ENCODE peak calls at places on chromosome X, in seven cellular contexts. H, J, W, F, A, S and L are unnamed samples.

GRCh38 chrX:10633722-10634121 is 13.3 kb upstream of the MID1 start:
- DNase-seq in J (peak), S (peak), W (no peak), H (no peak), F (peak), A (peak), L (no peak)

GRCh38 chrX:147828719-147829118 is 83.0 kb upstream of the FMR1 start:
- DNase-seq in A (no peak), J (no peak), S (no peak), W (no peak), F (no peak), H (no peak), L (no peak)

GRCh38 chrX:18809641-18810040 is 102.2 kb downstream of the PPEF1 start:
- DNase-seq in J (no peak), W (no peak), F (no peak), S (no peak), H (no peak), A (no peak), L (no peak)

GRCh38 chrX:135982860-135983259 is 2.4 kb upstream of the SLC9A6 start:
- DNase-seq in J (no peak), W (no peak), F (no peak), H (no peak), S (no peak), A (no peak), L (no peak)

GRCh38 chrX:54824722-54825121 is 17.2 kb downstream of the MAGED2 start:
- DNase-seq in F (no peak), J (no peak), W (no peak), H (no peak), A (no peak), S (no peak), L (no peak)

GRCh38 chrX:119150163-119151135 is 22.8 kb upstream of the KIAA1210 start:
- DNase-seq in A (no peak), H (peak), J (no peak), W (no peak), S (no peak), F (no peak), L (no peak)

GRCh38 chrX:21885568-21885967 is 29.8 kb downstream of the YY2 start:
- DNase-seq in F (no peak), W (no peak), H (no peak), S (no peak), A (no peak), J (no peak), L (no peak)

GRCh38 chrX:22164770-22165388 is 107.8 kb upstream of the CBLL2 start:
- DNase-seq in H (no peak), J (no peak), A (no peak), S (no peak), F (no peak), W (no peak), L (no peak)

GRCh38 chrX:133610056-133610455 is 194.8 kb upstream of the GPC4 start:
- DNase-seq in F (no peak), J (no peak), W (no peak), A (no peak), H (no peak), S (no peak), L (no peak)

GRCh38 chrX:2547746-2548145 is 47.0 kb upstream of the DHRSX start:
- DNase-seq in A (no peak), W (no peak), F (no peak), J (no peak), S (no peak), H (no peak), L (no peak)

GRCh38 chrX:54495814-54496516 is at the start of gene FGD1:
- DNase-seq in W (peak), S (peak), J (peak), H (peak), F (peak), A (no peak), L (peak)

GRCh38 chrX:3717742-3718420 is 4.4 kb upstream of the PRKX start:
- DNase-seq in J (no peak), H (no peak), S (no peak), A (no peak), F (no peak), W (no peak), L (no peak)

GRCh38 chrX:83845397-83845796 is 15.5 kb upstream of the CYLC1 start:
- DNase-seq in F (peak), S (no peak), J (peak), W (no peak), H (peak), A (peak), L (peak)

GRCh38 chrX:72306851-72307645 is 1.3 kb upstream of the CITED1 start:
- DNase-seq in F (peak), H (peak), A (peak), S (peak), J (peak), W (no peak), L (peak)

GRCh38 chrX:103177561-103177960 is 37.3 kb upstream of the BEX4 start:
- DNase-seq in A (no peak), W (no peak), H (no peak), S (no peak), J (no peak), F (no peak), L (no peak)

GRCh38 chrX:22800360-22800759 is 199.4 kb upstream of the DDX53 start:
- DNase-seq in F (no peak), J (peak), A (no peak), H (no peak), W (no peak), S (peak), L (peak)

GRCh38 chrX:37786666-37787337 is 6.9 kb downstream of the CYBB start:
- DNase-seq in W (no peak), H (no peak), A (no peak), J (no peak), S (no peak), F (no peak), L (no peak)

GRCh38 chrX:122046815-122047214 is 999.4 kb downstream of the GLUD2 start:
- DNase-seq in F (no peak), H (no peak), J (no peak), S (no peak), A (no peak), W (no peak), L (no peak)

GRCh38 chrX:81876437-81876836 is 674.5 kb downstream of the SH3BGRL start:
- DNase-seq in W (no peak), F (no peak), H (no peak), J (no peak), A (no peak), S (no peak), L (no peak)

GRCh38 chrX:54066841-54067240 is 22.6 kb upstream of the PHF8 start:
- DNase-seq in H (no peak), F (no peak), J (no peak), S (no peak), A (no peak), W (no peak), L (no peak)

GRCh38 chrX:56503941-56504673 is 59.3 kb upstream of the UBQLN2 start:
- DNase-seq in F (no peak), A (no peak), W (no peak), H (peak), S (no peak), J (no peak), L (no peak)

GRCh38 chrX:151970661-151971060 is 3.8 kb downstream of the GABRE start:
- DNase-seq in A (no peak), J (peak), H (no peak), F (peak), S (peak), W (no peak), L (no peak)

GRCh38 chrX:77668391-77669237 is 117.4 kb downstream of the ATRX start:
- DNase-seq in A (no peak), S (no peak), J (no peak), F (peak), W (no peak), H (no peak), L (no peak)

GRCh38 chrX:21883258-21883657 is 27.5 kb downstream of the YY2 start:
- DNase-seq in J (peak), W (no peak), S (peak), A (no peak), F (no peak), H (peak), L (no peak)

GRCh38 chrX:68090266-68090665 is 343.0 kb downstream of the OPHN1 start:
- DNase-seq in W (no peak), H (no peak), A (no peak), S (no peak), F (no peak), J (no peak), L (no peak)

GRCh38 chrX:132749406-132749805 is 209.0 kb downstream of the HS6ST2 start:
- DNase-seq in J (no peak), S (no peak), F (no peak), A (no peak), W (no peak), H (no peak), L (no peak)

GRCh38 chrX:46325312-46325877 is 219.8 kb downstream of the ZNF674 start:
- DNase-seq in W (no peak), S (no peak), A (peak), F (peak), J (peak), H (no peak), L (no peak)

GRCh38 chrX:96692454-96692853 is 7.8 kb downstream of the DIAPH2 start:
- DNase-seq in S (no peak), F (no peak), J (no peak), A (no peak), W (no peak), H (no peak), L (no peak)

GRCh38 chrX:135421537-135421931 is 210 bp upstream of the SMIM10L2A start:
- DNase-seq in S (peak), A (peak), F (peak), H (peak), W (peak), J (peak), L (peak)

GRCh38 chrX:151697537-151697936 is 2.3 kb downstream of the PRRG3 start:
- DNase-seq in W (no peak), F (no peak), S (peak), H (no peak), A (no peak), J (no peak), L (no peak)

DNA sequence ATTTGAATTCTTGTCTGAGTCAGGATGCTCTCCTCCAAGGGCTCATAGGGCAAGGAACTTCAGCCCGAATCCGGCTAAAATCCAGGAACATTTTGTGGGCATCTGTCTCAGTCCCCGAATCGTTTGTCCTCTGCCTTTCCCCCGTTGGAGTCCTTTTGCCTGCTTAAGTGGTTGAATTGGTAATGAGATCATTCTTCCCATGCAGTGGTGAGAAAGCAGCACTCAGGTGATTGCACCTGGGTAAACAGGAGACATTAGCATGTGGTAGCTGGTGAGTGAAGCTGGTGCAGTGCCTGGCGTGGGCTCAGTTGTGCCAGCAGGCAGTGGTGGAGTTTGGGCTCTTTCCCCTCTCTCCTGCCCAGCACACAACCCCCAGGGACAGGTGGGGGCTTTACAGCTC is 61.9 kb upstream of the MTM1 start:
- DNase-seq in S (no peak), A (no peak), J (no peak), W (no peak), F (no peak), H (no peak), L (no peak)
- TF ChIP-seq POLR2A in S (no peak), A (no peak), J (no peak), W (no peak), F (no peak), H (no peak), L (no peak)

GRCh38 chrX:129798888-129799287 is 19.1 kb downstream of the SASH3 start:
- DNase-seq in F (no peak), A (no peak), H (no peak), S (no peak), W (no peak), J (no peak), L (no peak)
- TF ChIP-seq POLR2A in F (no peak), A (no peak), H (no peak), S (no peak), W (no peak), J (no peak), L (no peak)

GRCh38 chrX:44871114-44871645 is 1.8 kb upstream of the KDM6A start:
- DNase-seq in A (no peak), W (no peak), H (peak), S (no peak), F (no peak), J (peak), L (peak)

GRCh38 chrX:44872817-44873414 is at the start of gene KDM6A:
- DNase-seq in A (peak), J (peak), F (peak), H (peak), W (peak), S (peak), L (peak)

GRCh38 chrX:44874481-44875184 is 1.6 kb downstream of the KDM6A start:
- DNase-seq in W (no peak), S (peak), J (peak), H (peak), A (no peak), F (peak), L (peak)

GRCh38 chrX:44873415-44874270 is 655 bp downstream of the KDM6A start:
- DNase-seq in H (peak), J (peak), S (peak), A (no peak), W (no peak), F (no peak), L (peak)

GRCh38 chrX:44872319-44872816 is 620 bp upstream of the KDM6A start:
- DNase-seq in W (no peak), H (peak), J (peak), S (peak), F (peak), A (no peak), L (peak)
- TF ChIP-seq POLR2A in W (peak), H (no peak), J (no peak), S (no peak), F (peak), A (no peak), L (peak)

GRCh38 chrX:17375631-17376380 is 806 bp downstream of the NHS start:
- DNase-seq in H (peak), J (peak), A (no peak), S (no peak), W (no peak), F (peak), L (no peak)

GRCh38 chrX:17375361-17375630 is 296 bp downstream of the NHS start:
- DNase-seq in W (no peak), S (no peak), J (no peak), F (peak), H (no peak), A (no peak), L (no peak)

GRCh38 chrX:17373337-17373736 is 1.7 kb upstream of the NHS start:
- DNase-seq in W (no peak), S (no peak), H (no peak), A (no peak), F (no peak), J (no peak), L (no peak)

GRCh38 chrX:17376381-17377046 is 1.5 kb downstream of the NHS start:
- DNase-seq in H (peak), W (no peak), S (peak), J (peak), A (no peak), F (peak), L (no peak)

GRCh38 chrX:17374619-17375360 is at the start of gene NHS:
- DNase-seq in S (peak), A (peak), W (no peak), J (peak), H (peak), F (peak), L (peak)
- TF ChIP-seq POLR2A in S (no peak), A (peak), W (no peak), J (peak), H (no peak), F (no peak), L (no peak)

GRCh38 chrX:39950035-39950688 is 147.6 kb downstream of the BCOR start:
- DNase-seq in A (no peak), F (no peak), S (no peak), H (no peak), J (no peak), W (no peak), L (no peak)

GRCh38 chrX:39956803-39957394 is 140.9 kb downstream of the BCOR start:
- DNase-seq in S (no peak), W (no peak), A (no peak), J (no peak), F (no peak), H (no peak), L (no peak)

GRCh38 chrX:39953027-39953426 is 144.7 kb downstream of the BCOR start:
- DNase-seq in S (no peak), A (no peak), H (no peak), J (no peak), W (no peak), F (no peak), L (no peak)

GRCh38 chrX:39955621-39956020 is 142.1 kb downstream of the BCOR start:
- DNase-seq in F (no peak), S (no peak), J (no peak), W (no peak), H (no peak), A (no peak), L (no peak)

DNA sequence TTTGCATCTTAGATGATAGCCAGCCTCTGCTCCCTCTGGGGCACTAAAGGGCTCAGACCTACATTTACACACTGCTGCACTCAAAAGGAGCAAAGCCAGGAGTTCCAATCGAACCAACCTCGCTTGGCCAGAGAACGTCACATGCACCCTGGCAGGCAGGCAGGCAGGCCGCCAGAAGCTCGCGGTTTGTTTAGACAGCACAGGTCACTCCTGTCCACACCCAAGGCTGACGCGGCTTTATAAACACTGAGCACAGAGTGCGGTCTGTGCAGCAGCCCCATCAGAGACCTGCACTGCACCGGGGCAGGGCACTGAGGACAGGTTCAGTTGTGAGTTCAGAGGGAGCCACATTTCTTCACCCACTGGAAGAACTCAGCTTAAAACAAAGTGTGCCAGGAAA is 143.9 kb downstream of the BCOR start:
- DNase-seq in A (peak), S (peak), W (no peak), J (peak), H (no peak), F (peak), L (no peak)
- TF ChIP-seq POLR2A in A (no peak), S (no peak), W (no peak), J (no peak), H (no peak), F (no peak), L (no peak)

GRCh38 chrX:12978205-12979010 is 3.5 kb downstream of the TMSB4X start:
- DNase-seq in W (no peak), J (peak), H (peak), A (no peak), F (no peak), S (peak), L (peak)
- TF ChIP-seq POLR2A in W (peak), J (no peak), H (no peak), A (no peak), F (peak), S (no peak), L (no peak)

GRCh38 chrX:107627792-107628661 is at the start of gene PRPS1:
- DNase-seq in W (peak), F (peak), A (peak), H (peak), S (peak), J (peak), L (peak)
- TF ChIP-seq POLR2A in W (peak), F (peak), A (no peak), H (peak), S (peak), J (peak), L (peak)

GRCh38 chrX:129795584-129795983 is 15.8 kb downstream of the SASH3 start:
- DNase-seq in F (no peak), A (no peak), W (no peak), J (no peak), H (no peak), S (no peak), L (no peak)
- TF ChIP-seq POLR2A in F (no peak), A (no peak), W (no peak), J (no peak), H (no peak), S (no peak), L (no peak)

GRCh38 chrX:25191403-25191802 is 175.6 kb upstream of the ARX start:
- DNase-seq in J (no peak), A (no peak), H (no peak), S (no peak), W (no peak), F (peak), L (no peak)
- TF ChIP-seq POLR2A in J (no peak), A (no peak), H (no peak), S (no peak), W (no peak), F (no peak), L (no peak)

GRCh38 chrX:129792586-129793291 is 13.0 kb downstream of the SASH3 start:
- DNase-seq in S (no peak), J (no peak), W (no peak), F (no peak), H (no peak), A (no peak), L (no peak)

GRCh38 chrX:129791961-129792570 is 12.3 kb downstream of the SASH3 start:
- DNase-seq in S (no peak), F (no peak), W (no peak), A (no peak), H (no peak), J (no peak), L (no peak)

GRCh38 chrX:129793604-129794191 is 13.9 kb downstream of the SASH3 start:
- DNase-seq in W (no peak), F (no peak), H (no peak), S (no peak), J (no peak), A (no peak), L (no peak)

GRCh38 chrX:129798456-129798855 is 18.7 kb downstream of the SASH3 start:
- DNase-seq in H (no peak), S (no peak), F (no peak), A (no peak), J (no peak), W (no peak), L (no peak)

DNA sequence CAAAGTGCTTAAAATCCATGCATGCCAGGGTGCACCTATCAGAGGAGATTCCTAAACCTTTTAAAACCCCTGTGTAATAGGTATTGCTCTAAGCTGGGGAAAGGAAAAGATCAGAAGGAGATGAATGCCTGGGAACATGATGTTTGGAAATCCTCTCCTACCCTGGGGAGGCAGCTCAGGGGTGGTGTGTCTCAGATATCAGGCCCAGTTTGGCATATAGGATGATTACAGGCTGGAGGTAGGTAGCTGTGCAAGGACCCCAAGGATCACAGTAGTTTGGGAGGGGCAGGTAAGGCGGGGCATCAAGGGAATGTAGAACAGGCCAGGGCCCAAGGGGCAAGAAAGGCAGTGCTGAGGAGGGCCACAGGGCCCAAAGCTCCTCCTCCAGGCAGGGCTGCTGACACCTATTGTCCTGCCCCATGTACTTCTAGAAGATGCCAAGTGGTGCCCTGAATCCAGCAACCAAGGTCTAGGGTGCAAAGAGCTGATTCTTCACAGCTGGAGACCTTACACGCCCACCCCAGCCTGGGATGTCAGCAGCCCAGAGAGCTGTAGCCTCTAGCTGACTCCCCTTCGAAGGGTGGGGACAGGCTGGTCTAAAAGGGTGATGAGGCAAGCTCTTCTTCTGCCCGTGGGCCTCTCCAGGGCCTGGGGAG is 17.6 kb downstream of the SASH3 start:
- DNase-seq in F (no peak), A (no peak), J (no peak), S (no peak), H (no peak), W (no peak), L (no peak)
- TF ChIP-seq POLR2A in F (no peak), A (no peak), J (no peak), S (no peak), H (no peak), W (no peak), L (no peak)